ENCODE peak calls at places on chromosomes 16 and 17, in five cellular contexts. D is testis; V is activated naive CD8-positive, alpha-beta T cell treated with anti-CD3 and anti-CD28 coated beads, Interleukin-2, amount 50 U/mL, for 24 hours; E is fibroblast of the conjunctiva; Q is EH. S is an unnamed sample.

GRCh38 chr16:5228369-5228768 is 130.8 kb upstream of the EEF2KMT start:
- DNase-seq in D (no peak), V (no peak), E (no peak), Q (no peak), S (no peak)

GRCh38 chr16:71376465-71377157 is 18.1 kb downstream of the CALB2 start:
- DNase-seq in D (no peak), V (no peak), E (no peak), Q (no peak), S (no peak)

GRCh38 chr17:35807371-35808144 is 1.7 kb upstream of the TAF15 start:
- DNase-seq in D (no peak), V (no peak), E (no peak), Q (peak), S (no peak)

GRCh38 chr17:7897773-7898172 is 9.2 kb downstream of the CHD3 start:
- DNase-seq in D (no peak), V (no peak), E (peak), Q (peak), S (no peak)

GRCh38 chr17:70144260-70144846 is 25.0 kb upstream of the KCNJ2 start:
- DNase-seq in D (peak), V (no peak), E (peak), Q (peak), S (no peak)

GRCh38 chr17:82458885-82459424 is 414 bp downstream of the NARF start:
- DNase-seq in D (no peak), V (peak), E (no peak), Q (peak), S (no peak)

GRCh38 chr16:2752850-2753522 is 548 bp downstream of the SRRM2 start:
- DNase-seq in D (peak), V (peak), E (peak), Q (peak), S (peak)

GRCh38 chr16:86510465-86511261 is at the start of gene FOXF1:
- DNase-seq in D (no peak), V (no peak), E (no peak), Q (peak), S (no peak)

GRCh38 chr17:5050281-5050680 is 15.1 kb upstream of the SLC52A1 start:
- DNase-seq in D (no peak), V (no peak), E (peak), Q (peak), S (no peak)

GRCh38 chr17:59413014-59413725 is 81.7 kb downstream of the YPEL2 start:
- DNase-seq in D (no peak), V (no peak), E (no peak), Q (no peak), S (no peak)

GRCh38 chr16:73361061-73361460 is 313.1 kb upstream of the ZFHX3 start:
- DNase-seq in D (no peak), V (no peak), E (no peak), Q (no peak), S (no peak)

GRCh38 chr17:80291691-80292487 is 31.2 kb downstream of the RNF213 start:
- DNase-seq in D (no peak), V (no peak), E (no peak), Q (no peak), S (no peak)

GRCh38 chr16:67021321-67021720 is 7.6 kb upstream of the CBFB start:
- DNase-seq in D (peak), V (peak), E (no peak), Q (no peak), S (no peak)

GRCh38 chr17:28293994-28294393 is 25.0 kb upstream of the TMEM97 start:
- DNase-seq in D (no peak), V (no peak), E (no peak), Q (no peak), S (no peak)

GRCh38 chr16:1923299-1924034 is 5.3 kb upstream of the HS3ST6 start:
- DNase-seq in D (no peak), V (peak), E (peak), Q (peak), S (no peak)

GRCh38 chr16:84484579-84485254 is 19.7 kb downstream of the MEAK7 start:
- DNase-seq in D (peak), V (peak), E (peak), Q (peak), S (no peak)

GRCh38 chr17:59505610-59506276 is 59.7 kb upstream of the DHX40 start:
- DNase-seq in D (no peak), V (no peak), E (no peak), Q (no peak), S (no peak)

GRCh38 chr17:18262641-18263040 is 2.2 kb downstream of the MIEF2 start:
- DNase-seq in D (no peak), V (no peak), E (no peak), Q (no peak), S (no peak)

GRCh38 chr17:21460358-21460757 is 84.2 kb downstream of the KCNJ12 start:
- DNase-seq in D (no peak), V (no peak), E (peak), Q (peak), S (no peak)

GRCh38 chr16:2782583-2783351 is 4.6 kb downstream of the PRSS33 start:
- DNase-seq in D (no peak), V (no peak), E (no peak), Q (no peak), S (no peak)

GRCh38 chr17:61567045-61567802 is 23.8 kb downstream of the NACA2 start:
- DNase-seq in D (no peak), V (no peak), E (no peak), Q (no peak), S (no peak)

GRCh38 chr17:57506253-57506911 is 238.7 kb downstream of the CCDC182 start:
- DNase-seq in D (no peak), V (no peak), E (no peak), Q (no peak), S (no peak)

GRCh38 chr16:89242795-89243200 is 25.3 kb downstream of the ZNF778 start:
- DNase-seq in D (no peak), V (no peak), E (no peak), Q (no peak), S (no peak)

GRCh38 chr17:10186771-10187425 is 11.5 kb downstream of the GAS7 start:
- DNase-seq in D (no peak), V (no peak), E (no peak), Q (no peak), S (peak)

GRCh38 chr17:69870751-69871199 is 204.2 kb upstream of the KCNJ16 start:
- DNase-seq in D (no peak), V (no peak), E (peak), Q (peak), S (no peak)

GRCh38 chr16:11349599-11350276 is 4.5 kb downstream of the RMI2 start:
- DNase-seq in D (peak), V (no peak), E (no peak), Q (peak), S (no peak)

GRCh38 chr17:44372036-44372435 is 8.4 kb upstream of the FAM171A2 start:
- DNase-seq in D (no peak), V (no peak), E (no peak), Q (no peak), S (no peak)

S was measured in GM10248.